ENCODE peak calls at places on chromosome 7, in eight cellular contexts. S, N, Y, Q, E, X, D and M are unnamed samples.

GRCh38 chr7:49346200-49346899 is 422.0 kb downstream of the CDC14C start:
- DNase-seq in N (no peak), E (no peak), X (no peak), Y (no peak), S (no peak), Q (no peak), D (no peak), M (no peak)

GRCh38 chr7:134461921-134462320 is 3.0 kb upstream of the AKR1B1 start:
- DNase-seq in Y (no peak), E (no peak), D (no peak), Q (no peak), X (no peak), S (no peak), N (no peak), M (no peak)

GRCh38 chr7:146090023-146090645 is 26.5 kb upstream of the CNTNAP2 start:
- DNase-seq in Y (peak), D (peak), S (no peak), Q (no peak), X (no peak), E (no peak), N (peak), M (peak)

GRCh38 chr7:135232087-135232486 is 1.6 kb upstream of the STRA8 start:
- DNase-seq in N (no peak), Q (no peak), D (no peak), Y (no peak), E (no peak), X (no peak), S (no peak), M (no peak)

GRCh38 chr7:220151-220841 is 27.9 kb downstream of the FAM20C start:
- DNase-seq in Y (no peak), Q (no peak), E (no peak), D (peak), S (no peak), N (peak), X (no peak), M (no peak)

GRCh38 chr7:30433082-30433481 is 45.5 kb downstream of the NOD1 start:
- DNase-seq in E (no peak), N (peak), D (no peak), Q (no peak), X (no peak), S (peak), Y (peak), M (no peak)

GRCh38 chr7:13262929-13263530 is 575.6 kb downstream of the ARL4A start:
- DNase-seq in N (peak), Y (peak), Q (no peak), X (no peak), S (no peak), D (peak), E (no peak), M (no peak)

GRCh38 chr7:22295402-22296264 is 61.3 kb downstream of the RAPGEF5 start:
- DNase-seq in X (no peak), E (no peak), D (no peak), N (no peak), Y (no peak), S (no peak), Q (no peak), M (no peak)

GRCh38 chr7:151876899-151877777 is at the start of gene PRKAG2:
- DNase-seq in E (peak), Y (peak), N (peak), D (peak), S (peak), Q (peak), X (no peak), M (peak)

GRCh38 chr7:42064534-42064933 is 172.5 kb downstream of the GLI3 start:
- DNase-seq in Y (no peak), X (no peak), Q (no peak), E (no peak), N (no peak), S (no peak), D (no peak), M (no peak)

GRCh38 chr7:82263880-82264751 is 179.5 kb downstream of the CACNA2D1 start:
- DNase-seq in Y (no peak), S (no peak), N (no peak), E (no peak), D (no peak), X (no peak), Q (no peak), M (no peak)

GRCh38 chr7:35253680-35254495 is at the start of gene TBX20:
- DNase-seq in Y (peak), Q (no peak), X (no peak), S (peak), N (peak), E (no peak), D (no peak), M (no peak)

GRCh38 chr7:41425926-41426325 is 277.0 kb downstream of the INHBA start:
- DNase-seq in N (no peak), D (no peak), X (no peak), Q (no peak), S (no peak), E (no peak), Y (peak), M (no peak)

GRCh38 chr7:2301510-2301860 is 12.8 kb downstream of the SNX8 start:
- DNase-seq in N (peak), Y (no peak), X (no peak), Q (no peak), S (no peak), D (no peak), E (no peak), M (no peak)

GRCh38 chr7:617614-618538 is 98.2 kb upstream of the PDGFA start:
- DNase-seq in X (no peak), S (no peak), Q (no peak), N (no peak), Y (no peak), D (no peak), E (no peak), M (no peak)

GRCh38 chr7:12066561-12066960 is 144.5 kb upstream of the TMEM106B start:
- DNase-seq in Q (no peak), E (no peak), X (no peak), S (no peak), Y (no peak), N (no peak), D (no peak), M (no peak)

GRCh38 chr7:122092964-122093797 is 50.9 kb downstream of the AASS start:
- DNase-seq in Q (peak), D (peak), S (peak), X (no peak), E (peak), Y (peak), N (peak), M (peak)

GRCh38 chr7:132155715-132156114 is 420.6 kb downstream of the PLXNA4 start:
- DNase-seq in S (no peak), Q (no peak), X (no peak), D (no peak), N (no peak), Y (no peak), E (no peak), M (no peak)

GRCh38 chr7:76198202-76198601 is 3.5 kb upstream of the SRRM3 start:
- DNase-seq in Y (no peak), E (no peak), S (no peak), Q (no peak), X (no peak), N (no peak), D (no peak), M (no peak)

GRCh38 chr7:128106840-128107239 is 75.6 kb upstream of the LRRC4 start:
- DNase-seq in N (no peak), Y (no peak), Q (no peak), S (no peak), X (no peak), E (no peak), D (no peak), M (no peak)

GRCh38 chr7:111091623-111092370 is 870 bp downstream of the LRRN3 start:
- DNase-seq in X (no peak), D (no peak), E (no peak), Y (no peak), N (no peak), S (no peak), Q (no peak), M (no peak)

GRCh38 chr7:149281508-149282330 is 19.7 kb downstream of the ZNF783 start:
- DNase-seq in S (no peak), N (no peak), D (no peak), Q (no peak), X (no peak), E (no peak), Y (no peak), M (no peak)

GRCh38 chr7:108063520-108063933 is 60.6 kb upstream of the LAMB1 start:
- DNase-seq in D (no peak), Q (no peak), Y (no peak), N (no peak), E (no peak), X (no peak), S (no peak), M (no peak)